ENCODE peak calls at places on chromosomes 12 and 14, in four cellular contexts. Y is NCI-H1048, H is NCI-H1092 treated with DMSO at 0.1 percent for 48 hours, L is epithelial cell of esophagus. J is an unnamed sample.

GRCh38 chr14:22555573-22556011 is 33.4 kb downstream of the DAD1 start:
- DNase-seq in Y (no peak), H (no peak), L (peak), J (no peak)

GRCh38 chr14:99320105-99320572 is 48.1 kb upstream of the BCL11B start:
- DNase-seq in Y (peak), H (peak), L (peak), J (peak)

GRCh38 chr14:68418192-68419118 is 374.4 kb downstream of the ZFP36L1 start:
- DNase-seq in Y (no peak), H (no peak), L (peak), J (no peak)

GRCh38 chr14:103095210-103095778 is 769 bp downstream of the EXOC3L4 start:
- DNase-seq in Y (no peak), H (no peak), L (no peak), J (no peak)

GRCh38 chr14:77616133-77616453 is 344 bp downstream of the SPTLC2 start:
- DNase-seq in Y (no peak), H (no peak), L (no peak), J (no peak)

GRCh38 chr12:56154246-56154771 is 1.9 kb downstream of the MYL6B start:
- DNase-seq in Y (no peak), H (no peak), L (no peak), J (no peak)

GRCh38 chr14:22474730-22475351 is 114.2 kb downstream of the DAD1 start:
- DNase-seq in Y (no peak), H (no peak), L (peak), J (no peak)

GRCh38 chr12:25496098-25496587 is 56.9 kb downstream of the LMNTD1 start:
- DNase-seq in Y (no peak), H (no peak), L (no peak), J (no peak)

GRCh38 chr12:104662203-104662602 is 205.5 kb downstream of the CHST11 start:
- DNase-seq in Y (no peak), H (no peak), L (no peak), J (no peak)

GRCh38 chr12:9051156-9051545 is 61.8 kb downstream of the KLRG1 start:
- DNase-seq in Y (no peak), H (no peak), L (no peak), J (no peak)

GRCh38 chr12:18382486-18382885 is 121.2 kb downstream of the PIK3C2G start:
- DNase-seq in Y (no peak), H (no peak), L (no peak), J (no peak)

GRCh38 chr14:24876009-24876690 is 173.8 kb downstream of the STXBP6 start:
- DNase-seq in Y (no peak), H (no peak), L (no peak), J (no peak)

GRCh38 chr12:26402648-26403047 is 207.3 kb downstream of the SSPN start:
- DNase-seq in Y (no peak), H (no peak), L (peak), J (no peak)

GRCh38 chr12:112103758-112104504 is 4.7 kb downstream of the NAA25 start:
- DNase-seq in Y (no peak), H (no peak), L (no peak), J (no peak)

GRCh38 chr14:63269561-63270225 is 49.0 kb downstream of the GPHB5 start:
- DNase-seq in Y (no peak), H (no peak), L (no peak), J (no peak)

GRCh38 chr12:131065801-131066200 is 112.1 kb downstream of the ADGRD1 start:
- DNase-seq in Y (no peak), H (no peak), L (no peak), J (no peak)

GRCh38 chr14:84420236-84420635 is 1109.7 kb upstream of the FLRT2 start:
- DNase-seq in Y (no peak), H (no peak), L (no peak), J (no peak)

GRCh38 chr14:94679106-94679819 is 67.1 kb downstream of the SERPINA3 start:
- DNase-seq in Y (no peak), H (no peak), L (no peak), J (no peak)

GRCh38 chr12:128690641-128691040 is 133.1 kb downstream of the SLC15A4 start:
- DNase-seq in Y (no peak), H (no peak), L (no peak), J (no peak)

GRCh38 chr14:65423986-65424385 is 11.5 kb downstream of the FUT8 start:
- DNase-seq in Y (no peak), H (peak), L (no peak), J (no peak)

GRCh38 chr14:61528591-61529021 is 166.7 kb upstream of the HIF1A start:
- DNase-seq in Y (no peak), H (no peak), L (peak), J (no peak)

GRCh38 chr12:95858451-95859343 is at the start of gene SNRPF:
- DNase-seq in Y (peak), H (peak), L (peak), J (peak)